ENCODE peak calls at places on chromosomes 3 and 15, in nine cellular contexts. Y is effector memory CD8-positive, alpha-beta T cell; M is ELF-1; S is renal cortical epithelial cell; X is M059J; O is brain microvascular endothelial cell; R is NCI-H510A treated with DMSO at 0.1 percent for 48 hours; I is fibroblast of mammary gland; J is body of pancreas. A is an unnamed sample.

GRCh38 chr3:177136715-177137114 is 60.6 kb downstream of the TBL1XR1 start:
- DNase-seq in S (no peak), R (no peak), J (no peak), I (no peak), X (no peak), Y (no peak), O (no peak), M (no peak), A (no peak)

GRCh38 chr3:176663376-176663775 is 533.9 kb downstream of the TBL1XR1 start:
- DNase-seq in R (no peak), I (peak), O (no peak), M (no peak), J (no peak), S (peak), Y (no peak), X (peak), A (no peak)

GRCh38 chr3:123096701-123097100 is 29.9 kb downstream of the PDIA5 start:
- DNase-seq in J (peak), Y (no peak), M (peak), I (peak), X (peak), S (no peak), R (no peak), O (no peak), A (no peak)

GRCh38 chr15:60477991-60478632 is 830 bp downstream of the ICE2 start:
- DNase-seq in O (peak), S (peak), Y (no peak), M (peak), X (peak), R (peak), J (no peak), I (peak), A (no peak)

GRCh38 chr15:87368511-87368910 is 888.0 kb downstream of the NTRK3 start:
- DNase-seq in X (peak), Y (no peak), S (no peak), J (no peak), M (peak), R (no peak), I (no peak), O (no peak), A (no peak)

GRCh38 chr15:91853968-91854943 is 748 bp downstream of the SLCO3A1 start:
- DNase-seq in S (no peak), R (peak), I (peak), M (peak), Y (peak), O (no peak), J (peak), X (peak), A (no peak)

GRCh38 chr15:70617911-70618287 is 145.5 kb downstream of the UACA start:
- DNase-seq in Y (no peak), I (no peak), X (no peak), R (no peak), J (no peak), M (peak), S (no peak), O (no peak), A (no peak)

GRCh38 chr3:17969244-17969643 is 226.8 kb upstream of the TBC1D5 start:
- DNase-seq in X (no peak), Y (no peak), S (no peak), I (no peak), O (no peak), R (no peak), J (no peak), M (no peak), A (no peak)

GRCh38 chr3:192801985-192802384 is 74.6 kb upstream of the FGF12 start:
- DNase-seq in Y (no peak), J (no peak), X (no peak), S (no peak), O (no peak), M (no peak), R (no peak), I (no peak), A (no peak)

GRCh38 chr3:185813691-185814215 is 11.1 kb downstream of the IGF2BP2 start:
- DNase-seq in Y (no peak), R (no peak), M (peak), J (no peak), I (peak), O (peak), X (peak), S (no peak), A (no peak)

GRCh38 chr3:169147246-169148008 is 516.1 kb downstream of the MECOM start:
- DNase-seq in I (peak), X (peak), M (peak), R (peak), Y (no peak), S (peak), J (peak), O (peak), A (peak)

GRCh38 chr3:188208751-188209433 is 54.9 kb downstream of the LPP start:
- DNase-seq in M (no peak), I (peak), Y (no peak), O (no peak), R (no peak), X (no peak), J (no peak), S (no peak), A (no peak)

GRCh38 chr3:145125307-145125706 is 1035.7 kb downstream of the PLOD2 start:
- DNase-seq in I (peak), X (no peak), Y (no peak), J (no peak), M (no peak), O (peak), S (peak), R (no peak), A (no peak)

GRCh38 chr3:8996681-8997121 is 33.4 kb upstream of the RAD18 start:
- DNase-seq in I (peak), M (peak), R (no peak), X (no peak), Y (no peak), O (peak), S (no peak), J (peak), A (no peak)

GRCh38 chr3:13098605-13099004 is 25.4 kb upstream of the IQSEC1 start:
- DNase-seq in M (no peak), S (no peak), Y (no peak), X (no peak), J (no peak), R (no peak), O (no peak), I (no peak), A (no peak)

GRCh38 chr3:72069543-72069942 is 284.6 kb upstream of the PROK2 start:
- DNase-seq in J (no peak), X (no peak), Y (no peak), O (no peak), M (no peak), I (no peak), R (no peak), S (no peak), A (no peak)

GRCh38 chr3:68025189-68025588 is 370.8 kb upstream of the SUCLG2 start:
- DNase-seq in I (no peak), Y (no peak), S (no peak), X (no peak), O (no peak), M (no peak), J (no peak), R (no peak), A (no peak)

GRCh38 chr15:85973584-85974347 is 105.9 kb upstream of the AGBL1 start:
- DNase-seq in R (no peak), Y (no peak), M (peak), O (no peak), S (no peak), J (no peak), I (no peak), X (peak), A (no peak)

GRCh38 chr15:55403531-55403930 is 4.6 kb downstream of the CCPG1 start:
- DNase-seq in J (no peak), M (no peak), Y (no peak), X (peak), R (no peak), O (no peak), S (peak), I (peak), A (peak)

A was measured in B cell.